ENCODE peak calls at places on chromosomes 13 and 19, in nine cellular contexts. I is heart right ventricle; P is AG09309; S is AG09319; W is psoas muscle; M is CD8-positive, alpha-beta T cell; A is BJ; Z is omental fat pad; J is choroid plexus epithelial cell. K is an unnamed sample.

GRCh38 chr19:16381756-16382401 is 57.3 kb downstream of the KLF2 start:
- DNase-seq in I (peak), P (peak), S (no peak), W (peak), M (no peak), A (no peak), Z (no peak), J (no peak), K (no peak)

GRCh38 chr13:110137677-110138008 is 169.3 kb downstream of the COL4A1 start:
- DNase-seq in I (peak), P (no peak), S (no peak), W (no peak), M (no peak), A (no peak), Z (no peak), J (no peak), K (peak)

GRCh38 chr13:41007359-41008118 is 11.6 kb downstream of the ELF1 start:
- DNase-seq in I (no peak), P (no peak), S (no peak), W (no peak), M (no peak), A (no peak), Z (no peak), J (peak), K (no peak)

GRCh38 chr13:111007209-111007608 is 92.3 kb upstream of the ANKRD10 start:
- DNase-seq in I (no peak), P (no peak), S (no peak), W (no peak), M (no peak), A (no peak), Z (no peak), J (no peak), K (no peak)

GRCh38 chr13:53343345-53343744 is 314.7 kb downstream of the OLFM4 start:
- DNase-seq in I (no peak), P (no peak), S (no peak), W (no peak), M (no peak), A (no peak), Z (no peak), J (no peak), K (no peak)

GRCh38 chr13:108609353-108609752 is 20.1 kb upstream of the MYO16 start:
- DNase-seq in I (no peak), P (no peak), S (peak), W (no peak), M (no peak), A (peak), Z (no peak), J (peak), K (no peak)

GRCh38 chr19:56110515-56111448 is 10.3 kb downstream of the ZNF787 start:
- DNase-seq in I (peak), P (no peak), S (no peak), W (peak), M (no peak), A (no peak), Z (no peak), J (peak), K (no peak)

GRCh38 chr19:35076657-35077056 is 35.1 kb downstream of the HPN start:
- DNase-seq in I (no peak), P (no peak), S (no peak), W (no peak), M (no peak), A (no peak), Z (no peak), J (no peak), K (no peak)

GRCh38 chr19:485122-485521 is 11.2 kb upstream of the MADCAM1 start:
- DNase-seq in I (no peak), P (no peak), S (no peak), W (peak), M (no peak), A (no peak), Z (no peak), J (no peak), K (no peak)

GRCh38 chr19:9936151-9937000 is at the start of gene OLFM2:
- DNase-seq in I (no peak), P (no peak), S (no peak), W (no peak), M (no peak), A (no peak), Z (no peak), J (no peak), K (peak)

GRCh38 chr13:87614276-87614675 is 56.9 kb upstream of the SLITRK5 start:
- DNase-seq in I (no peak), P (no peak), S (no peak), W (no peak), M (no peak), A (no peak), Z (no peak), J (no peak), K (no peak)

GRCh38 chr19:52748336-52748950 is 13.6 kb upstream of the ZNF611 start:
- DNase-seq in I (peak), P (no peak), S (peak), W (no peak), M (no peak), A (no peak), Z (no peak), J (peak), K (no peak)

GRCh38 chr19:39824143-39825092 is 9.5 kb downstream of the DYRK1B start:
- DNase-seq in I (peak), P (peak), S (peak), W (peak), M (peak), A (peak), Z (peak), J (peak), K (no peak)

GRCh38 chr19:43784981-43785808 is 4.4 kb upstream of the KCNN4 start:
- DNase-seq in I (peak), P (no peak), S (peak), W (no peak), M (peak), A (no peak), Z (no peak), J (peak), K (no peak)

GRCh38 chr19:3411636-3412035 is 45.3 kb downstream of the NFIC start:
- DNase-seq in I (no peak), P (no peak), S (no peak), W (peak), M (no peak), A (no peak), Z (no peak), J (no peak), K (no peak)

GRCh38 chr13:25406377-25406776 is 34.6 kb downstream of the ATP8A2 start:
- DNase-seq in I (no peak), P (no peak), S (no peak), W (no peak), M (no peak), A (no peak), Z (no peak), J (peak), K (no peak)

GRCh38 chr13:51475727-51476521 is 23.1 kb upstream of the INTS6 start:
- DNase-seq in I (no peak), P (no peak), S (no peak), W (no peak), M (no peak), A (no peak), Z (no peak), J (peak), K (no peak)

GRCh38 chr13:38398810-38399493 is 49.3 kb downstream of the UFM1 start:
- DNase-seq in I (no peak), P (peak), S (peak), W (no peak), M (no peak), A (peak), Z (no peak), J (peak), K (no peak)

GRCh38 chr19:43438291-43439162 is 23.8 kb downstream of the TEX101 start:
- DNase-seq in I (peak), P (peak), S (peak), W (no peak), M (no peak), A (peak), Z (no peak), J (peak), K (no peak)

GRCh38 chr13:24215732-24216131 is 55.2 kb downstream of the SPATA13 start:
- DNase-seq in I (peak), P (peak), S (no peak), W (no peak), M (no peak), A (no peak), Z (no peak), J (peak), K (no peak)

GRCh38 chr19:3897936-3898335 is 17.5 kb downstream of the ATCAY start:
- DNase-seq in I (no peak), P (no peak), S (no peak), W (no peak), M (no peak), A (no peak), Z (no peak), J (no peak), K (no peak)

GRCh38 chr13:75771818-75772217 is 135.7 kb downstream of the LMO7 start:
- DNase-seq in I (no peak), P (peak), S (no peak), W (no peak), M (no peak), A (no peak), Z (no peak), J (peak), K (no peak)

GRCh38 chr19:20860339-20860738 is 62.7 kb upstream of the ZNF85 start:
- DNase-seq in I (no peak), P (no peak), S (no peak), W (no peak), M (no peak), A (no peak), Z (no peak), J (no peak), K (no peak)

GRCh38 chr13:27973956-27974662 is 5.0 kb upstream of the CDX2 start:
- DNase-seq in I (no peak), P (no peak), S (no peak), W (no peak), M (no peak), A (no peak), Z (no peak), J (no peak), K (no peak)

GRCh38 chr13:50012396-50013169 is 2.7 kb upstream of the KCNRG start:
- DNase-seq in I (no peak), P (no peak), S (no peak), W (no peak), M (no peak), A (no peak), Z (no peak), J (peak), K (no peak)

GRCh38 chr13:98798849-98799645 is 46.6 kb upstream of the SLC15A1 start:
- DNase-seq in I (no peak), P (peak), S (peak), W (no peak), M (no peak), A (peak), Z (no peak), J (peak), K (no peak)

GRCh38 chr19:38228491-38229439 is 4.7 kb upstream of the DPF1 start:
- DNase-seq in I (no peak), P (no peak), S (no peak), W (no peak), M (no peak), A (no peak), Z (no peak), J (no peak), K (no peak)

GRCh38 chr19:10816691-10817090 is 19.3 kb downstream of the TMED1 start:
- DNase-seq in I (no peak), P (no peak), S (no peak), W (no peak), M (no peak), A (no peak), Z (no peak), J (no peak), K (no peak)

GRCh38 chr19:41050426-41050825 is 37.8 kb upstream of the CYP2A13 start:
- DNase-seq in I (no peak), P (no peak), S (no peak), W (no peak), M (no peak), A (no peak), Z (no peak), J (no peak), K (no peak)

GRCh38 chr19:32966750-32967149 is 5.0 kb downstream of the CEP89 start:
- DNase-seq in I (no peak), P (no peak), S (no peak), W (no peak), M (no peak), A (no peak), Z (no peak), J (no peak), K (no peak)

GRCh38 chr19:32971012-32971595 is 654 bp downstream of the CEP89 start:
- DNase-seq in I (no peak), P (no peak), S (no peak), W (no peak), M (no peak), A (no peak), Z (no peak), J (no peak), K (no peak)

GRCh38 chr19:32976223-32976805 is 4.3 kb downstream of the FAAP24 start:
- DNase-seq in I (peak), P (peak), S (peak), W (peak), M (peak), A (no peak), Z (peak), J (peak), K (peak)

GRCh38 chr19:32969549-32969948 is 2.2 kb downstream of the CEP89 start:
- DNase-seq in I (no peak), P (no peak), S (no peak), W (no peak), M (no peak), A (no peak), Z (no peak), J (no peak), K (no peak)

GRCh38 chr19:32971715-32972540 is at the start of the genes CEP89 and FAAP24:
- DNase-seq in I (peak), P (peak), S (peak), W (peak), M (peak), A (peak), Z (peak), J (peak), K (peak)
- TF ChIP-seq CTCF in I (no peak), P (no peak), S (no peak), W (no peak), M (no peak), A (no peak), Z (no peak), J (no peak), K (no peak)

DNA sequence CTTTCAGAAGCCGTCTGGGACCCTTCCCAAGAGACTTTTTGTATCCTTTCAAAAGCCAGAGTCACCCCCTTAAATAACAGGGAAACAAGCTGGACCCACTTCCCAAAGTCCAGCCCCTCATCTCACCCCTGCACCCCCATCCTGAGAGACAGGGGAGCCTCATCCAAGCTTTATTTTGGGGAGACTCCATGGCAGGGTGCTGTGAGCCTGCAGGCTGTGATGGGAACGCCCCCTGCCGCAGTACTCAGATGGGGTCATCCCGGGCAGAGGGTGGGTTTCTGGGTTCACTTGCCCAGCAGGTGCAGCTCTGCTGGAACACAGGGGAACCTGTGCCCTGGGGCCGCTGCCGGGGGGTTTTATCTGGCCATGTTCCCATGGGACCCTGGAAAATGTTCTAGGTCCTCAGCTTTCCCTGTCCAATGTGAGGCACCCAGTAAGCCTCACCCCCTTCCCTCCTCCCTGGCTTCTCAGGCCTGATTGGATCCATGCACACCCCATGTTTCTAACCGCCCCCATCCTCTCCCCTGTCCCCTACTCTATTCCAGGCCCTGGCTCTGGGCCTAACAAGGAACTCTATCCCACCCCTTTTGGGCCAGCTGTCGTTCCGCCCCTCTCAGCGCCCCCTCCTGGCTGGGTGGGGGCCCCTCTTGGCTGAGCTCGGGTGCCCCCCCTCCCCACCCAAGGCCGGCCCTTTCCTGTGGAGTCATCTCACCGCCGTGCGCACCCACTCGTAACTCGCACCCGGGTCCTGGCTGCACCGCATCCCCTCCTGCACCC is 1.0 kb downstream of the HIF3A start:
- DNase-seq in I (peak), P (no peak), S (no peak), W (peak), M (no peak), A (no peak), Z (no peak), J (peak), K (no peak)
- TF ChIP-seq CTCF in I (peak), P (peak), S (no peak), W (peak), M (no peak), A (peak), Z (no peak), J (peak), K (no peak)

DNA sequence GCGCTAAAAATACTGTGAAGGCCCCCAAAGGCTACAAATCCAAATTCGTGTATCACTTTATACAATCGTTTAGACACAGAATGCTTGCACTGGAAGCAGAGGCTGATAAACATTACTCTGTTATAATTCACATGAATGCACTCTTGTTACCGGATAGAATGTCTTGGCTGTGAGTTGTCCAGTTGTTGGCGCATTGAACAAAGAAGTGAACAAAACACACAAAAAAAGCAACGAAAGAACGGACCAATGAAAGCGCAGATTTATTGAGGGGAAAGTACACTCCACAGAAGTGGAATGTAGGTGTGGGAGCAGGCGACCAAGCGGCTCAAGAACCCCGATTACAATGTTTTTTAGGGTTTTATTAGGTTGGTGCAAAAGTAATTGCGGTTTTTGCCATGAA is 529 bp upstream of the ZNF418 start:
- DNase-seq in I (no peak), P (no peak), S (no peak), W (no peak), M (no peak), A (no peak), Z (no peak), J (no peak), K (no peak)
- TF ChIP-seq CTCF in I (no peak), P (no peak), S (no peak), W (no peak), M (no peak), A (no peak), Z (no peak), J (no peak), K (no peak)

GRCh38 chr19:51663650-51664049 is 17.0 kb upstream of the SIGLEC14 start:
- DNase-seq in I (no peak), P (no peak), S (no peak), W (no peak), M (no peak), A (no peak), Z (no peak), J (no peak), K (no peak)

GRCh38 chr19:51664131-51664530 is 17.5 kb upstream of the SIGLEC14 start:
- DNase-seq in I (no peak), P (no peak), S (no peak), W (no peak), M (no peak), A (no peak), Z (no peak), J (no peak), K (no peak)

GRCh38 chr19:51664997-51665396 is 18.4 kb upstream of the SIGLEC14 start:
- DNase-seq in I (no peak), P (no peak), S (no peak), W (no peak), M (no peak), A (no peak), Z (no peak), J (peak), K (no peak)

GRCh38 chr19:51660975-51661600 is 14.5 kb upstream of the SIGLEC14 start:
- DNase-seq in I (peak), P (peak), S (no peak), W (peak), M (no peak), A (no peak), Z (peak), J (peak), K (peak)
- TF ChIP-seq CTCF in I (peak), P (peak), S (peak), W (peak), M (peak), A (peak), Z (no peak), J (peak), K (peak)

DNA sequence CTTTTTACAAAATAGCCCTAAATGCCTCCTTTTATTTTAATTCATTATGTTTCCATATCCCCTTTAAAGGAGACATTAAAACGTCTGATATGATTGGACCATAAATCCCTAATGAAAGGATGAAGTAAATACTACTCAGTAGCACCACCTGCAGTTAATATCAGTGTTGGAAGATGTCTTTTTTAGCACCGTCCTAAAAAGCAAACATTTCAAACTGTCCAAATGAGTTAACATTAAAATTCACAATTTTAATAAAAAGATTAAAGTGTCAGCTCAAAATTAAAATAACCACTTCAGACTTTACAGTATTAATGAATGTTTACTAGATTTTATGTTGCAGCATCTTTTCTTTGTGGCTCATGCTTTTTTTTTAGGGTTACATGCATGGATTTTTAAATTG is 12.3 kb downstream of the ZNF507 start:
- DNase-seq in I (no peak), P (no peak), S (no peak), W (no peak), M (no peak), A (no peak), Z (no peak), J (peak), K (no peak)
- TF ChIP-seq CTCF in I (peak), P (peak), S (peak), W (peak), M (no peak), A (peak), Z (no peak), J (peak), K (peak)

GRCh38 chr13:93249259-93249917 is 22.8 kb downstream of the GPC6 start:
- DNase-seq in I (no peak), P (peak), S (no peak), W (no peak), M (no peak), A (no peak), Z (no peak), J (peak), K (no peak)

GRCh38 chr13:93244918-93245280 is 18.3 kb downstream of the GPC6 start:
- DNase-seq in I (no peak), P (no peak), S (no peak), W (no peak), M (no peak), A (no peak), Z (no peak), J (peak), K (no peak)

GRCh38 chr13:93249918-93250306 is 23.3 kb downstream of the GPC6 start:
- DNase-seq in I (no peak), P (no peak), S (no peak), W (no peak), M (no peak), A (no peak), Z (no peak), J (no peak), K (no peak)

GRCh38 chr13:93246069-93246468 is 19.5 kb downstream of the GPC6 start:
- DNase-seq in I (no peak), P (no peak), S (no peak), W (no peak), M (no peak), A (no peak), Z (no peak), J (no peak), K (no peak)

DNA sequence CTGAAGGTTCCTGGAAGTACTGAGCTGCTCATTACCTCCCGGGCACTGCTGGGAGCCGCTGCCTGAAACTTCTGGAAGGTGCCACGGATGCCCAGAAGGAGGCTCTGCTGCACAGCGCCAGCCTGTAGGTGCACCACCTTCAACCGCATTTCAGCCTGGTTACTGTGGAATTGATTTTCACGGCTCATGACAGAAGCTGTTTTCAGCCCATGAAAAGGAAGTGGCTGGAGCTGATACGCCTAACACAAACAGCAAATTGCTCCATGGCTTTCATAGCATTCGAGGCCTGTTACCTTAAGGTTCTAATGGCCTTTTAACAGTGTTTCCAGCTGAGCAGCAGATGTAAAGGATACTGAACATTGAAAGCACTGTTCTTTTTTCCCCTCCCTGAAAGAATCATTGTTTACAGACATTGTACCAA is 22.0 kb downstream of the GPC6 start:
- DNase-seq in I (no peak), P (no peak), S (no peak), W (no peak), M (no peak), A (no peak), Z (no peak), J (peak), K (no peak)
- TF ChIP-seq CTCF in I (no peak), P (peak), S (no peak), W (no peak), M (no peak), A (peak), Z (no peak), J (peak), K (peak)

GRCh38 chr19:49533551-49534488 is 6.0 kb downstream of the RCN3 start:
- DNase-seq in I (peak), P (no peak), S (no peak), W (peak), M (peak), A (no peak), Z (peak), J (peak), K (peak)
- TF ChIP-seq CTCF in I (peak), P (no peak), S (no peak), W (peak), M (no peak), A (peak), Z (no peak), J (peak), K (peak)

K was measured in D721Med.